ENCODE peak calls at places on chromosomes 4 and X, in four cellular contexts. Z, O, V and S are unnamed samples.

GRCh38 chr4:85486425-85487101 is 11.6 kb downstream of the ARHGAP24 start:
- DNase-seq in O (no peak), Z (no peak), V (peak; percentile 26), S (no peak)

GRCh38 chr4:184283659-184284335 is 66.1 kb upstream of the ENPP6 start:
- DNase-seq in Z (no peak), V (no peak), O (no peak), S (no peak)

GRCh38 chr4:142656178-142656577 is 189.9 kb downstream of the INPP4B start:
- DNase-seq in V (peak; percentile 37), Z (peak; percentile 39), O (no peak), S (no peak)

GRCh38 chr4:17723648-17724047 is 57.8 kb downstream of the FAM184B start:
- DNase-seq in Z (no peak), V (no peak), O (no peak), S (no peak)

GRCh38 chrX:139924069-139924695 is 8.7 kb downstream of the ATP11C start:
- DNase-seq in Z (no peak), O (no peak), V (no peak), S (no peak)

GRCh38 chr4:118270492-118270891 is 82.3 kb downstream of the PRSS12 start:
- DNase-seq in V (peak; percentile 72), O (no peak), Z (peak; percentile 65), S (peak; percentile 41)

GRCh38 chr4:13541720-13542576 is 2.4 kb downstream of the NKX3-2 start:
- DNase-seq in O (peak; percentile 74), Z (peak; percentile 69), V (no peak), S (no peak)

GRCh38 chr4:129254126-129254525 is 158.2 kb downstream of the C4orf33 start:
- DNase-seq in V (peak; percentile 67), Z (no peak), O (no peak), S (no peak)

GRCh38 chrX:54564942-54565341 is 34.9 kb downstream of the GNL3L start:
- DNase-seq in O (no peak), Z (no peak), V (no peak), S (no peak)

GRCh38 chrX:4547218-4547836 is 833.9 kb upstream of the PRKX start:
- DNase-seq in O (peak; percentile 65), V (peak; percentile 45), Z (peak; percentile 68), S (peak; percentile 1)

GRCh38 chr4:12471193-12471592 is 1012.9 kb downstream of the RAB28 start:
- DNase-seq in V (no peak), Z (no peak), O (no peak), S (no peak)

GRCh38 chr4:114271031-114271430 is 291.6 kb upstream of the ARSJ start:
- DNase-seq in Z (no peak), O (no peak), V (no peak), S (no peak)
- TF ChIP-seq CTCF in Z (no peak), O (no peak), V (no peak), S (no peak)

DNA sequence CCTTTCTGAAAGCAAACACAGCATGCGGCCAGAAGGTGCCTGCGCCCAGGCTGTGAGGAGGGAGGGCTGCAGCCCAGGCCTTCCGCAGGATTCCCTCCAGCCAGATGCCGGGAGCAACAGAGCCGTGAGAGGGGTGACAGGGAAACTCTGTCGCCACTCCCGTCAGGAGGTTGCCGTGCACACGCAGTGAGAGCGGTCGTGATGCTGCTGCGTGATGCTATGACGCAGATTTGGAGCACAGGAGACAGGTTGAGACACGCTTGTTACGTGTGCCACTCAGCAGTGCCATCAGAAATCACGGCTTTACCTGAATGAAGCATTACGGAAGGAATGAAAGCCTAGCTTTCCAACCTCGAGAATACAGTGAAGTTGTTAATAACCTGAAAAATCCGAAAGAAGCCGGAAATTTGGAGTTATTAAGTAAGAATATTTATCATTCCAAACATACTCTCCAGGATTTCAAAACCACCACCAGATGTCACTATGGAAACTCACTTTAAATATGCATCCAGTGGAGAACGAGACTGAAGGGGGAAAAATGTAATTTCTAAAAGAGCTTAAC is 54.4 kb downstream of the FAT1 start:
- DNase-seq in O (peak; percentile 17), Z (peak; percentile 41), V (peak; percentile 78), S (peak; percentile 65)
- TF ChIP-seq CTCF in O (peak; percentile 50), Z (peak; percentile 52), V (peak; percentile 37), S (peak; percentile 76)

DNA sequence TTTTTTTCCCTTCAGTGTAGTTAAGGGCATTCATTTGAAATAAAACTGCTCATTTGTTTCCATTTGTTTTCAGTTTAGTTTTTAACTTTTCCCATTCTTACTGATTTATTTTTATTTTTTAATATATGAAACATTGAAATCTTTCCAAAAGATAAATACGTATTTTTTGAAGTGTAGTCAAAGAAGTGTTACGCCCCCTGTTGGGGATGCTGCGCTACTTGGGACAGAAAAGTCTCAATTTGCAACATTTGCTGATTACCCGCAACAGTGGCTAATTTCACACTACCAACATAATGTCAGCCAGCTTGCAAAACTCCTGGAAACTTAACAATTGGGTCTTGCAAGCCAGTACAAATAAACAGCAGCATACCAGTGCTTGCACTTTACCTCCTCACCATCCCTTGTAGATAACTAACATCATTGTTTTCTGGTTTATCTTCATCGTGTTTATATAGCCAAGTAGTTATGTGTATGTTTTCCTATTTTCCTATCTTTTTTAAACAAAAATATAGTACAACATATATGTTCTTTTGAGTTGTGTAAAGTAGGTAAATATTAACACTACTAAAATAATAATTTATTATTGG is 158.6 kb downstream of the STPG2 start:
- DNase-seq in V (no peak), O (no peak), Z (peak; percentile 28), S (no peak)
- TF ChIP-seq CTCF in V (peak; percentile 46), O (no peak), Z (peak; percentile 63), S (peak; percentile 66)

DNA sequence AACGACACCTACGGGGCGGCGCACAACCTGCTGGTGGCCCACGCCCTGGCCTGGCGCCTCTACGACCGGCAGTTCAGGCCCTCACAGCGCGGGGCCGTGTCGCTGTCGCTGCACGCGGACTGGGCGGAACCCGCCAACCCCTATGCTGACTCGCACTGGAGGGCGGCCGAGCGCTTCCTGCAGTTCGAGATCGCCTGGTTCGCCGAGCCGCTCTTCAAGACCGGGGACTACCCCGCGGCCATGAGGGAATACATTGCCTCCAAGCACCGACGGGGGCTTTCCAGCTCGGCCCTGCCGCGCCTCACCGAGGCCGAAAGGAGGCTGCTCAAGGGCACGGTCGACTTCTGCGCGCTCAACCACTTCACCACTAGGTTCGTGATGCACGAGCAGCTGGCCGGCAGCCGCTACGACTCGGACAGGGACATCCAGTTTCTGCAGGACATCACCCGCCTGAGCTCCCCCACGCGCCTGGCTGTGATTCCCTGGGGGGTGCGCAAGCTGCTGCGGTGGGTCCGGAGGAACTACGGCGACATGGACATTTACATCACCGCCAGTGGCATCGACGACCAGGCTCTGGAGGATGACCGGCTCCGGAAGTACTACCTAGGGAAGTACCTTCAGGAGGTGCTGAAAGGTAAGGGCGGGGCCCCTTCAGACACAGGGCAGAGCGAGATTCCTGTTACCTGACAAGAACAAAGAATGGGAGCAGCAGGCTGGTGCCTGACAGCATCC is 11.7 kb downstream of the RPL9 start:
- DNase-seq in Z (peak; percentile 49), O (peak; percentile 49), V (peak; percentile 57), S (no peak)
- TF ChIP-seq CTCF in Z (no peak), O (peak; percentile 21), V (peak; percentile 46), S (no peak)

GRCh38 chrX:133840415-133840814 is 145.0 kb downstream of the GPC3 start:
- DNase-seq in Z (no peak), O (no peak), V (no peak), S (no peak)

GRCh38 chrX:133838761-133839676 is 146.4 kb downstream of the GPC3 start:
- DNase-seq in Z (peak; percentile 63), V (peak; percentile 45), O (peak; percentile 36), S (no peak)
- TF ChIP-seq CTCF in Z (peak; percentile 68), V (peak; percentile 71), O (peak; percentile 44), S (peak; percentile 65)

DNA sequence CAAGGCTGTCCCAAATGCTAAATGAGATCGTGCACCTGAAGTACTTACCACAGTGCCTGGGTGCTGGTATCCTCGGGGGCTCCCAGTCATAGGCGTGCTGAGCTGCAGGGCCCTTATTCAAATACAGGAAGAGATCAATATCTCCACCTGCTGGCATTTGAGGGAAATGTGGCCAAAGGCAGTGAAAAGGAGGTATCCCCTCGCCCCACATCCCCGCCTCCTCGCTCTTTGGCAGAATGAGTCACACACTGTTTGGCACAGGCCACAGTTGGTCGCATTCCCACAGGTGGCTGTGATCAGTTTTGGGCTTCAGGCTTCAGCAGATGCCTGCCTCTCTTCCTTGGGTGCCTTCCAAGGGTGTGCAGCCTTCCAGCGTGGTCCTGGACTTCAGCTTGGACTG is 28.4 kb downstream of the ZNF185 start:
- DNase-seq in O (peak; percentile 83), V (peak; percentile 69), Z (peak; percentile 59), S (peak; percentile 56)
- TF ChIP-seq CTCF in O (peak; percentile 39), V (peak; percentile 62), Z (peak; percentile 51), S (peak; percentile 66)

DNA sequence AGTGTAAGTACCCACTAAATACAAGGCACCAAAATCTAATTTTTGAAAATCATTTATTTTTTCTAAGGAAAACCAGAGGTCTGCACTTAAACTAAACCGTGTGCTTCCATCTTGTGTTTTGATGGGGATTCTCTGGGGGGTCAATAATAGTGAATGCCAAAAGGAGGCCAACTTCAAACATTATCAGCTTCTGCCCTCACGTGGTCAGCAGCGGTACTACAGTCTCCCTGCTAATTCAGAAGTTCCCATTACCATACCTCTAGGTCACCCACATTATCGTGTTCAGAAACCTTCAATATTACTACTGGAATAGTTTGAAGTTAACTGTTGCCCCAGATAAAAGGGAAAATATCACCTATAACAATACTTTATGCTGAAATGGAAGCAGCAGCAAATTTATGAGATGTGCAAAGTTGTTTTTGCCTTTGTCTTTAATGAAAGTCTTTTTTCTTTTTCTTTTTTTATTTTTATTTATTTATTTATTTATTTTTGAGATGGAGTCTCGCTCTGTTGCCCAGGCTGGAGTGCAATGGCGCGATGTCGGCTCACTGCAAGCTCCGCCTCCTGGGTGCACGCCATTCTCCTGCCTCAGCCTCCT is 17.3 kb downstream of the CTPS2 start:
- DNase-seq in O (peak; percentile 83), V (peak; percentile 70), Z (peak; percentile 68), S (peak; percentile 20)
- TF ChIP-seq CTCF in O (peak; percentile 65), V (peak; percentile 95), Z (peak; percentile 90), S (peak; percentile 85)